ENCODE peak calls at places on chromosomes 7 and 10, in nine cellular contexts. E is left lung, V is aorta, G is Panc1, X is transverse colon, M is right atrium auricular region, N is colonic mucosa, K is tibial artery, L is GM23248. Y is an unnamed sample.
A peak's percentile ranks its signal among the peaks of the same experiment; 100 is the strongest.

GRCh38 chr10:119863951-119864565 is 8.6 kb downstream of the MCMBP start:
- DNase-seq in E (no peak), V (no peak), G (no peak), X (no peak), M (no peak), N (no peak), K (no peak), L (no peak), Y (no peak)

GRCh38 chr7:84999450-84999849 is 187.4 kb downstream of the SEMA3D start:
- DNase-seq in E (no peak), V (no peak), G (no peak), X (no peak), M (no peak), N (no peak), K (no peak), L (no peak), Y (no peak)

GRCh38 chr10:119412831-119413737 is 129.4 kb downstream of the RGS10 start:
- DNase-seq in E (no peak), V (no peak), G (no peak), X (no peak), M (no peak), N (no peak), K (no peak), L (peak; percentile 54), Y (peak; percentile 34)

GRCh38 chr10:71333154-71333887 is 14.3 kb downstream of the SLC29A3 start:
- DNase-seq in E (no peak), V (no peak), G (no peak), X (no peak), M (no peak), N (no peak), K (peak; percentile 71), L (no peak), Y (no peak)

GRCh38 chr7:27423290-27423689 is 180.7 kb downstream of the EVX1 start:
- DNase-seq in E (no peak), V (no peak), G (no peak), X (peak; percentile 82), M (no peak), N (peak; percentile 87), K (no peak), L (peak; percentile 67), Y (no peak)

GRCh38 chr7:116899308-116899707 is 36.9 kb downstream of the CAPZA2 start:
- DNase-seq in E (no peak), V (no peak), G (no peak), X (no peak), M (no peak), N (no peak), K (no peak), L (peak; percentile 29), Y (no peak)

GRCh38 chr7:2650451-2650850 is 18.7 kb downstream of the TTYH3 start:
- DNase-seq in E (no peak), V (no peak), G (no peak), X (no peak), M (no peak), N (no peak), K (no peak), L (no peak), Y (no peak)

GRCh38 chr7:126723966-126724544 is 528.7 kb downstream of the GRM8 start:
- DNase-seq in E (no peak), V (no peak), G (no peak), X (no peak), M (no peak), N (no peak), K (no peak), L (no peak), Y (no peak)

GRCh38 chr7:107075863-107076574 is 31.5 kb downstream of the PRKAR2B start:
- DNase-seq in E (no peak), V (no peak), G (no peak), X (no peak), M (no peak), N (no peak), K (no peak), L (no peak), Y (no peak)
- H3K27ac ChIP-seq in E (no peak overlapping the region), V (no peak overlapping the region), G (no peak overlapping the region), X (no peak overlapping the region), M (no peak overlapping the region), N (no peak overlapping the region), K (no peak overlapping the region), L (no peak overlapping the region), Y (no peak overlapping the region)

GRCh38 chr7:149216402-149216801 is 21.1 kb downstream of the ZNF282 start:
- DNase-seq in E (no peak), V (no peak), G (no peak), X (no peak), M (no peak), N (no peak), K (no peak), L (no peak), Y (no peak)
- H3K36me3 ChIP-seq in E (peaks cover 100% of the 10 kb centered on the region), V (peaks cover 15% of the 10 kb centered on the region), G (peaks cover 13% of the 10 kb centered on the region), X (peaks cover 80% of the 10 kb centered on the region), M (peaks cover 96% of the 10 kb centered on the region), N (peaks cover 16% of the 10 kb centered on the region), K (peaks cover 84% of the 10 kb centered on the region), L (peaks cover 50% of the 10 kb centered on the region), Y (peaks cover 78% of the 10 kb centered on the region)

GRCh38 chr7:23618241-23618640 is 21.1 kb downstream of the CCDC126 start:
- DNase-seq in E (no peak), V (no peak), G (no peak), X (no peak), M (no peak), N (no peak), K (no peak), L (peak; percentile 6), Y (peak; percentile 72)

GRCh38 chr7:23617482-23617881 is 20.3 kb downstream of the CCDC126 start:
- DNase-seq in E (no peak), V (no peak), G (no peak), X (no peak), M (no peak), N (no peak), K (no peak), L (no peak), Y (no peak)

GRCh38 chr7:23619141-23619540 is 22.0 kb downstream of the CCDC126 start:
- DNase-seq in E (no peak), V (no peak), G (no peak), X (no peak), M (no peak), N (no peak), K (no peak), L (no peak), Y (no peak)

GRCh38 chr7:23616593-23616992 is 19.4 kb downstream of the CCDC126 start:
- DNase-seq in E (no peak), V (no peak), G (no peak), X (no peak), M (no peak), N (no peak), K (no peak), L (no peak), Y (no peak)

GRCh38 chr7:23622469-23622868 is 25.3 kb downstream of the CCDC126 start:
- DNase-seq in E (no peak), V (no peak), G (no peak), X (no peak), M (no peak), N (no peak), K (no peak), L (no peak), Y (no peak)
- H3K27ac ChIP-seq in E (no peak overlapping the region), V (no peak overlapping the region), G (no peak overlapping the region), X (no peak overlapping the region), M (no peak overlapping the region), N (no peak overlapping the region), K (no peak overlapping the region), L (no peak overlapping the region), Y (no peak overlapping the region)

GRCh38 chr10:5457741-5458140 is 41.6 kb downstream of the CALML5 start:
- DNase-seq in E (no peak), V (no peak), G (no peak), X (no peak), M (no peak), N (no peak), K (no peak), L (no peak), Y (no peak)
- H3K36me3 ChIP-seq in E (peaks cover 60% of the 10 kb centered on the region), V (peaks cover 10% of the 10 kb centered on the region), G (peaks cover 18% of the 10 kb centered on the region), X (peaks cover 55% of the 10 kb centered on the region), M (peaks cover 44% of the 10 kb centered on the region), N (peaks cover 29% of the 10 kb centered on the region), K (peaks cover 85% of the 10 kb centered on the region), L (peaks cover 65% of the 10 kb centered on the region), Y (peaks cover 74% of the 10 kb centered on the region)

GRCh38 chr7:24972166-24972477 is 7.9 kb downstream of the OSBPL3 start:
- DNase-seq in E (no peak), V (no peak), G (no peak), X (no peak), M (no peak), N (no peak), K (no peak), L (no peak), Y (no peak)

GRCh38 chr7:24971333-24972165 is 8.4 kb downstream of the OSBPL3 start:
- DNase-seq in E (no peak), V (no peak), G (no peak), X (no peak), M (no peak), N (no peak), K (no peak), L (peak; percentile 90), Y (peak; percentile 89)

GRCh38 chr7:24974026-24974832 is 5.7 kb downstream of the OSBPL3 start:
- DNase-seq in E (no peak), V (no peak), G (no peak), X (no peak), M (no peak), N (no peak), K (no peak), L (no peak), Y (no peak)

GRCh38 chr7:24975172-24975571 is 4.8 kb downstream of the OSBPL3 start:
- DNase-seq in E (no peak), V (no peak), G (no peak), X (no peak), M (no peak), N (no peak), K (no peak), L (no peak), Y (no peak)

GRCh38 chr7:24972991-24973390 is 7.0 kb downstream of the OSBPL3 start:
- DNase-seq in E (no peak), V (no peak), G (no peak), X (no peak), M (no peak), N (no peak), K (no peak), L (peak; percentile 70), Y (no peak)
- H3K27ac ChIP-seq in E (no peak overlapping the region), V (no peak overlapping the region), G (no peak overlapping the region), X (no peak overlapping the region), M (no peak overlapping the region), N (no peak overlapping the region), K (no peak overlapping the region), L (peak overlapping the region; percentile 97), Y (no peak overlapping the region)

GRCh38 chr10:57993302-57993701 is 274.4 kb downstream of the IPMK start:
- DNase-seq in E (no peak), V (no peak), G (no peak), X (no peak), M (no peak), N (no peak), K (no peak), L (no peak), Y (no peak)
- H3K36me3 ChIP-seq in E (no peaks in the 10 kb centered on the region), V (no peaks in the 10 kb centered on the region), G (no peaks in the 10 kb centered on the region), X (no peaks in the 10 kb centered on the region), M (no peaks in the 10 kb centered on the region), N (no peaks in the 10 kb centered on the region), K (no peaks in the 10 kb centered on the region), L (no peaks in the 10 kb centered on the region), Y (no peaks in the 10 kb centered on the region)

GRCh38 chr7:36563706-36564325 is 160.5 kb downstream of the AOAH start:
- DNase-seq in E (no peak), V (no peak), G (no peak), X (no peak), M (no peak), N (no peak), K (no peak), L (peak; percentile 23), Y (no peak)
- H3K27ac ChIP-seq in E (peak overlapping the region; percentile 24), V (no peak overlapping the region), G (no peak overlapping the region), X (peak overlapping the region; percentile 9), M (no peak overlapping the region), N (no peak overlapping the region), K (no peak overlapping the region), L (no peak overlapping the region), Y (no peak overlapping the region)